ENCODE peak calls at places on chromosomes 3 and 15, in five cellular contexts. I is posterior cingulate gyrus; G is heart left ventricle; E is upper lobe of right lung; C is activated CD8-positive, alpha-beta memory T cell treated with anti-CD3 and anti-CD28 coated beads, Interleukin-2, amount 10 ng/mL, durations not matched to agents 7 days and 5 days. Z is an unnamed sample.

GRCh38 chr15:93250212-93250611 is 161.2 kb upstream of the RGMA start:
- DNase-seq in I (no peak), G (no peak), E (no peak), C (no peak), Z (no peak)

GRCh38 chr15:59313703-59314332 is 58.9 kb downstream of the MYO1E start:
- DNase-seq in I (peak), G (peak), E (peak), C (no peak), Z (peak)

GRCh38 chr3:52498134-52499054 is 3.3 kb downstream of the STAB1 start:
- DNase-seq in I (peak), G (peak), E (peak), C (no peak), Z (peak)

GRCh38 chr3:126345641-126346460 is 11.4 kb downstream of the KLF15 start:
- DNase-seq in I (no peak), G (peak), E (peak), C (no peak), Z (no peak)

GRCh38 chr3:167705840-167706239 is 28.9 kb downstream of the PDCD10 start:
- DNase-seq in I (no peak), G (no peak), E (no peak), C (no peak), Z (no peak)

GRCh38 chr3:178562869-178563232 is 26.6 kb downstream of the KCNMB2 start:
- DNase-seq in I (no peak), G (no peak), E (no peak), C (no peak), Z (no peak)

GRCh38 chr3:108099679-108100428 is 9.0 kb upstream of the CD47 start:
- DNase-seq in I (no peak), G (no peak), E (peak), C (no peak), Z (peak)

GRCh38 chr15:68542771-68543544 is 35.8 kb upstream of the CORO2B start:
- DNase-seq in I (no peak), G (peak), E (no peak), C (no peak), Z (no peak)

GRCh38 chr3:17479681-17480405 is 262.6 kb downstream of the TBC1D5 start:
- DNase-seq in I (no peak), G (no peak), E (no peak), C (no peak), Z (no peak)

GRCh38 chr3:108300103-108300849 is 3.9 kb downstream of the HHLA2 start:
- DNase-seq in I (no peak), G (no peak), E (no peak), C (no peak), Z (no peak)

GRCh38 chr3:157542711-157543485 is 39.7 kb upstream of the VEPH1 start:
- DNase-seq in I (no peak), G (peak), E (peak), C (no peak), Z (peak)

GRCh38 chr15:96324192-96324895 is 6.2 kb upstream of the NR2F2 start:
- DNase-seq in I (no peak), G (no peak), E (no peak), C (no peak), Z (no peak)

GRCh38 chr15:74320358-74321247 is 46.8 kb downstream of the CYP11A1 start:
- DNase-seq in I (no peak), G (peak), E (no peak), C (peak), Z (peak)

GRCh38 chr3:42071720-42072582 is 19.2 kb upstream of the TRAK1 start:
- DNase-seq in I (peak), G (peak), E (no peak), C (no peak), Z (peak)

GRCh38 chr15:63501256-63502089 is 2.9 kb upstream of the USP3 start:
- DNase-seq in I (peak), G (peak), E (peak), C (no peak), Z (peak)

Z was measured in left ventricle myocardium inferior.